ENCODE peak calls at places on chromosomes 16 and 17, in six cellular contexts. S, D, H, N, P and T are unnamed samples.
A peak's percentile ranks its signal among the peaks of the same experiment; 100 is the strongest.

GRCh38 chr16:71360378-71360777 is 1.9 kb downstream of the CALB2 start:
- DNase-seq in S (no peak), D (no peak), H (no peak), N (no peak), P (no peak), T (no peak)

GRCh38 chr16:63145411-63145810 is 1109.2 kb upstream of the CDH8 start:
- DNase-seq in S (no peak), D (no peak), H (no peak), N (no peak), P (no peak), T (no peak)

GRCh38 chr17:63694974-63695773 is 4.8 kb downstream of the LIMD2 start:
- DNase-seq in S (no peak), D (no peak), H (no peak), N (no peak), P (no peak), T (peak; percentile 53)

GRCh38 chr17:78933959-78934568 is 8.9 kb upstream of the TIMP2 start:
- DNase-seq in S (peak; percentile 94), D (no peak), H (peak; percentile 77), N (peak; percentile 90), P (peak; percentile 84), T (no peak)

GRCh38 chr17:61338000-61338864 is 61.4 kb upstream of the TBX2 start:
- DNase-seq in S (no peak), D (no peak), H (no peak), N (no peak), P (no peak), T (no peak)

GRCh38 chr17:56506349-56506748 is 87.2 kb upstream of the NOG start:
- DNase-seq in S (no peak), D (no peak), H (no peak), N (no peak), P (no peak), T (no peak)

GRCh38 chr17:72514888-72515287 is 394.1 kb downstream of the SOX9 start:
- DNase-seq in S (peak; percentile 27), D (no peak), H (no peak), N (no peak), P (no peak), T (no peak)

GRCh38 chr16:56549744-56550385 is 15.0 kb upstream of the MT4 start:
- DNase-seq in S (no peak), D (no peak), H (no peak), N (no peak), P (no peak), T (no peak)

GRCh38 chr17:13601317-13601775 is 383 bp downstream of the HS3ST3A1 start:
- DNase-seq in S (no peak), D (no peak), H (no peak), N (no peak), P (no peak), T (no peak)

GRCh38 chr16:71356051-71356740 is 2.3 kb upstream of the CALB2 start:
- DNase-seq in S (no peak), D (no peak), H (no peak), N (no peak), P (no peak), T (no peak)

GRCh38 chr17:67422887-67423286 is 45.8 kb downstream of the PITPNC1 start:
- DNase-seq in S (no peak), D (no peak), H (no peak), N (peak; percentile 32), P (no peak), T (no peak)

GRCh38 chr16:11698271-11698689 is 30.0 kb downstream of the SNN start:
- DNase-seq in S (no peak), D (no peak), H (no peak), N (no peak), P (no peak), T (no peak)

GRCh38 chr17:50079334-50080095 is 15.6 kb upstream of the PDK2 start:
- DNase-seq in S (no peak), D (no peak), H (no peak), N (peak; percentile 81), P (no peak), T (no peak)

GRCh38 chr17:34306466-34306865 is 12.8 kb upstream of the CCL8 start:
- DNase-seq in S (peak; percentile 48), D (no peak), H (no peak), N (no peak), P (no peak), T (no peak)

GRCh38 chr16:48963901-48964615 is 317.6 kb downstream of the CBLN1 start:
- DNase-seq in S (no peak), D (no peak), H (no peak), N (no peak), P (no peak), T (no peak)

GRCh38 chr17:75807861-75808260 is 23.3 kb downstream of the UNK start:
- DNase-seq in S (no peak), D (no peak), H (no peak), N (no peak), P (no peak), T (no peak)

GRCh38 chr17:6427284-6427781 is 7.6 kb downstream of the AIPL1 start:
- DNase-seq in S (no peak), D (no peak), H (no peak), N (no peak), P (no peak), T (peak; percentile 55)

GRCh38 chr17:16352838-16353701 is at the start of gene CENPV:
- DNase-seq in S (no peak), D (peak; percentile 59), H (peak; percentile 76), N (peak; percentile 70), P (peak; percentile 80), T (peak; percentile 88)

GRCh38 chr16:63617990-63618763 is 1503.7 kb downstream of the CDH11 start:
- DNase-seq in S (peak; percentile 25), D (no peak), H (no peak), N (no peak), P (peak; percentile 51), T (no peak)